ENCODE peak calls at places on chromosomes 16 and 17, in four cellular contexts. S is cardiac muscle cell, B is thoracic aorta, G is colonic mucosa. O is an unnamed sample.

GRCh38 chr16:73126453-73126853 is 78.5 kb upstream of the ZFHX3 start:
- DNase-seq in S (no peak), G (no peak), B (no peak), O (peak)

GRCh38 chr16:11604783-11605563 is 18.3 kb upstream of the LITAF start:
- DNase-seq in G (peak), S (no peak), B (peak), O (peak)

GRCh38 chr16:3164121-3164991 is 23.6 kb upstream of the OR1F1 start:
- DNase-seq in G (no peak), S (no peak), B (no peak), O (no peak)

GRCh38 chr16:49836218-49836617 is 19.7 kb downstream of the ZNF423 start:
- DNase-seq in B (no peak), S (no peak), G (no peak), O (no peak)

GRCh38 chr17:869567-870530 is 87.7 kb downstream of the MRM3 start:
- DNase-seq in B (no peak), G (no peak), S (no peak), O (no peak)

GRCh38 chr17:48162946-48163506 is 55.5 kb downstream of the SNX11 start:
- DNase-seq in G (peak), S (no peak), B (no peak), O (peak)

GRCh38 chr16:78324649-78325274 is 225.3 kb downstream of the WWOX start:
- DNase-seq in S (peak), G (no peak), B (no peak), O (no peak)

GRCh38 chr16:27426423-27427408 is 24.7 kb downstream of the IL21R start:
- DNase-seq in S (no peak), G (peak), B (no peak), O (no peak)

GRCh38 chr17:1498869-1499268 is 6.4 kb upstream of the MYO1C start:
- DNase-seq in S (no peak), G (no peak), B (no peak), O (no peak)

GRCh38 chr16:11583889-11584565 is 2.7 kb downstream of the LITAF start:
- DNase-seq in B (no peak), S (no peak), G (peak), O (peak)

GRCh38 chr16:57653936-57654335 is 14.2 kb upstream of the ADGRG3 start:
- DNase-seq in B (no peak), S (no peak), G (no peak), O (no peak)

GRCh38 chr16:4957720-4958509 is at the start of gene SEC14L5:
- DNase-seq in B (peak), G (peak), S (peak), O (peak)

GRCh38 chr17:60079401-60079861 is 710 bp upstream of the HEATR6 start:
- DNase-seq in S (peak), B (no peak), G (no peak), O (no peak)

GRCh38 chr16:70778901-70779309 is 22.1 kb downstream of the VAC14 start:
- DNase-seq in B (no peak), G (peak), S (peak), O (peak)

GRCh38 chr17:17770371-17771059 is 66.3 kb downstream of the SREBF1 start:
- DNase-seq in B (no peak), G (no peak), S (no peak), O (no peak)

GRCh38 chr17:74283371-74283673 is 9.3 kb downstream of the DNAI2 start:
- DNase-seq in G (no peak), B (no peak), S (no peak), O (no peak)

GRCh38 chr16:28494141-28494851 is at the start of gene APOBR:
- DNase-seq in G (peak), S (no peak), B (no peak), O (peak)

GRCh38 chr16:55389426-55390073 is 65.5 kb downstream of the IRX6 start:
- DNase-seq in G (no peak), B (no peak), S (no peak), O (no peak)

GRCh38 chr17:74604748-74605147 is 12.7 kb upstream of the CD300LD start:
- DNase-seq in G (no peak), S (no peak), B (no peak), O (no peak)

GRCh38 chr17:45341389-45342158 is 24.8 kb upstream of the MAP3K14 start:
- DNase-seq in G (no peak), S (peak), B (no peak), O (peak)

GRCh38 chr17:43699438-43699756 is 37.7 kb upstream of the MEOX1 start:
- DNase-seq in G (no peak), B (no peak), S (no peak), O (no peak)

GRCh38 chr17:58329035-58329807 is 626 bp upstream of the TSPOAP1 start:
- DNase-seq in S (peak), G (no peak), B (no peak), O (no peak)

GRCh38 chr16:4564661-4565267 is 8.6 kb downstream of the C16orf96 start:
- DNase-seq in G (no peak), B (no peak), S (peak), O (no peak)

GRCh38 chr17:40535924-40536717 is 29.2 kb downstream of the CCR7 start:
- DNase-seq in G (no peak), B (no peak), S (peak), O (no peak)

GRCh38 chr17:76382803-76383644 is 1.4 kb upstream of the SPHK1 start:
- DNase-seq in B (no peak), G (peak), S (peak), O (peak)

GRCh38 chr17:31492880-31493655 is 101.6 kb downstream of the RAB11FIP4 start:
- DNase-seq in B (no peak), G (peak), S (no peak), O (no peak)

GRCh38 chr16:12613131-12613991 is 190.3 kb downstream of the CPPED1 start:
- DNase-seq in B (no peak), G (peak), S (no peak), O (no peak)

GRCh38 chr16:67431077-67431804 is at the start of gene HSD11B2:
- DNase-seq in S (peak), B (no peak), G (peak), O (peak)

GRCh38 chr16:47056704-47057630 is 83.5 kb upstream of the DNAJA2 start:
- DNase-seq in G (no peak), S (no peak), B (no peak), O (no peak)

GRCh38 chr17:75683467-75684041 is 16.4 kb downstream of the SAP30BP start:
- DNase-seq in S (no peak), G (no peak), B (no peak), O (no peak)

DNA sequence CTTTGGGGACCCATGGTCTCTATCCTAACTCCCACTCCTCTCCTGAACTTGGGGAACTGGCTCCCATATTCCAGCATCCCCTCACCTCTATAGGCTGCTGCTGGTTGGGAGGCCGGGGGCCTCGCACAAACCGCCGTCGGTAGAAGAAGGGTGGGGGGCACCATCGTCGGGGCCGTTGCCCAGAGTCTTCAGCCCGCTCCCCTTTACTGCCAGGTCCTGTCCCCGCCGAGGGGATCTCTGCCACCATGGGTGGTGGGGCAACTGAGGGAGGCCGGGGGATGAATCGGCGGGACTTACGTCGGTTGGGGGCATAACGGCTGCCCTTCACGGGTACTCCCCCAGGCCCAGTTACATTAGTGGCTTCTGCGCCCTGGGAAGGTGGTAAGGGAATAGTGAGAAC is 4.3 kb downstream of the YBX2 start:
- DNase-seq in G (no peak), S (no peak), B (no peak), O (no peak)
- H3K27ac ChIP-seq in G (no peak), S (no peak), B (no peak), O (no peak)

GRCh38 chr16:68696514-68696913 is 40.6 kb upstream of the CDH1 start:
- DNase-seq in B (no peak), G (peak), S (no peak), O (no peak)
- TF ChIP-seq CTCF in B (no peak), G (no peak), S (no peak), O (no peak)

DNA sequence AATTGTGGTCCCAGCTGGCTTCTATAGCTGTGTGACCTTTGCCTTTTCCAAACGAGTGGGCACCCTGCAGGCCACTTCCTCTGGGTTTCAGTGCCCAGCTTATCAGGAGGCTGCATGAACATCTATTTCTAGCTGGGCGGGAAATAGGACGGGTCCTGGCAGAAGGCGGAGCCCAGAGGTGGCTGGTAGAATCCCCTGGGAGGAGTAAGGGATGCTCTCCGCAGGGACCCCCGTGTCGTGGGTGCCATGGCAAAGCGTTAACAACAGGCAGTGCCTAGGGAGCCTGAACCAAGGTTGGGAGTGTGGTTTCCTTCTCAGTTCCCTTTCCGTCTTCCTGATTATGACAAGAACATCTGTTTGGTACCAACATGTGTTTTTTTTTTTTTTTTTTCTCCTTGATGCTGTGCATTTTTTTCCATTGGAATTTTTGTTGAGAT is 58.2 kb downstream of the PLCG2 start:
- DNase-seq in G (no peak), B (no peak), S (no peak), O (no peak)
- H3K27ac ChIP-seq in G (no peak), B (no peak), S (no peak), O (no peak)

DNA sequence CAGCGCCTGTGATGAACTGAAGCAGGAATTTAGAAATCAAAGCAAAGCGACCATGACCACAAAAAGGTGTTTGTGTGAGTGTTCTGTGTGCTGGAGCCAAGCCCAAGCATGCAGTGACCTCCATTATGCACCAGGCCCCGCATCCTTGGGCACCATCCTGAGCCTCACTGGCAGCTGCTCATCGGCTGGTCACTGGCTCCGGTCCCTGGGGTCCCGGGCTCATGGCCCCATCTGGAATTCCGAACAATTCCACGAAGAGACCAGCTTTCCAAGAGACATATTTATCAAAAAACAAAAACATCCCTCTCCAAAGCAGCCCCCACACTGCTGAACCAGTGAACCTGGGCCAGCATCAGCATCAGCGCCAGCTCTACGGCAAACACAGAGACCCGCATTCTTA is 15.2 kb upstream of the ZNF469 start:
- DNase-seq in B (no peak), G (no peak), S (no peak), O (no peak)
- TF ChIP-seq CTCF in B (no peak), G (no peak), S (no peak), O (no peak)

GRCh38 chr16:15953929-15954813 is 4.8 kb downstream of the ABCC1 start:
- DNase-seq in S (no peak), B (no peak), G (no peak), O (no peak)
- H3K27ac ChIP-seq in S (no peak), B (peak), G (no peak), O (no peak)

DNA sequence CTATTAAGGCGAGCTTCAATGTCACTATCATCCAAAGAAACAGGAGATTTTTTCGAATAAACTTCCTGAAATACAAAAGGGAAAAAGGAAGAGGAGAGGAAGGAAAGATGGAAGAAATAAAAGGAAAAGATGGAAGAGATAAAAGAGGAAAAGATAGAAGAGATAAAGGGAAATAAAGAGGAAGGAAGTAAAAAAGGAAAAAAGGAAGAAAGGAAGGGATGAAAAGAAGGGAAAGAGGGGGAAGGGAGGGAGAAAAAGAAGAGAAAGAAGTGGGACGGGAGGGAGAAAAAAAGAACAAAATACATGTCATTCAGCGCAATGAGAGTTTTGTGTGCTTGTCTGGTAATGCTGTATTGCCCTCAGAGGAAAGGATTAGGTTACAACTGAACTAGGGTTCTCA is 62.2 kb downstream of the CEP112 start:
- DNase-seq in B (no peak), G (no peak), S (no peak), O (no peak)
- TF ChIP-seq CTCF in B (no peak), G (no peak), S (no peak), O (no peak)

DNA sequence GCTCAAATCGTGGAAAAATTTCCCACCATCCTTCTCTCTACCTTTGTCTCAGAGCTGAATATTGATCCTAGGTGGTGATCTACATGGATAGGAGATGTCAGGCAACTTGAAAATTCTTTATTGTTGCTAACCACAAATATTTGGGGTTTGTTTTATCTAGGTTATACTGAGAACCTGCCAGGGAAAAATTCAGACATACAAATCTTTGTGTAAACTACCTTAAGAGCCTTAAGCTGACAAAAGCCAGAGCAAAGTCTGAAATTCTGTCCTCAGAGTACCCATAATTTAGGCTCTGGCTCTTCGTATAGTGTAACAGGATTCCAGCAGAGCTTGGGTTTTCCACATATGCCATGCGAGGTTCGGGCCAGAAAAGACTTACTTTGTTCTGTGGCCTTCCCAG is 406.7 kb upstream of the MAF start:
- DNase-seq in S (no peak), G (no peak), B (no peak), O (no peak)
- H3K27ac ChIP-seq in S (no peak), G (no peak), B (no peak), O (no peak)

GRCh38 chr17:19006698-19007097 is 2.1 kb upstream of the FAM83G start:
- DNase-seq in S (no peak), G (no peak), B (no peak), O (no peak)
- TF ChIP-seq CTCF in S (no peak), G (no peak), B (no peak), O (no peak)

GRCh38 chr16:1673424-1674151 is 4.5 kb upstream of the JPT2 start:
- DNase-seq in G (no peak), S (peak), B (no peak), O (no peak)
- H3K27ac ChIP-seq in G (no peak), S (no peak), B (no peak), O (no peak)

GRCh38 chr16:48831081-48831722 is 221.2 kb upstream of the N4BP1 start:
- DNase-seq in G (no peak), B (no peak), S (peak), O (no peak)
- TF ChIP-seq CTCF in G (no peak), B (no peak), S (no peak), O (no peak)

O was measured in body of pancreas.